ENCODE peak calls at places on chromosome 15, in seven cellular contexts. Q is tibial nerve, L is adrenal gland, A is A673, W is caudate nucleus, F is AG04450, Z is thyroid gland. P is an unnamed sample.

GRCh38 chr15:101250931-101251829 is 668 bp downstream of the CHSY1 start:
- DNase-seq in Q (no peak), L (peak; percentile 39), A (peak; percentile 47), W (no peak), F (no peak), Z (peak; percentile 44), P (no peak)

GRCh38 chr15:64883997-64884511 is 27.6 kb upstream of the ANKDD1A start:
- DNase-seq in Q (peak; percentile 41), L (peak; percentile 96), A (peak; percentile 56), W (no peak), F (peak; percentile 76), Z (peak; percentile 55), P (no peak)

GRCh38 chr15:97684249-97684648 is 276.3 kb upstream of the ARRDC4 start:
- DNase-seq in Q (no peak), L (no peak), A (peak; percentile 4), W (no peak), F (no peak), Z (no peak), P (no peak)

GRCh38 chr15:34119291-34119690 is 17.4 kb downstream of the PGBD4 start:
- DNase-seq in Q (no peak), L (no peak), A (no peak), W (no peak), F (no peak), Z (no peak), P (no peak)

GRCh38 chr15:65326109-65326508 is 21.6 kb downstream of the RNU5B-1 start:
- DNase-seq in Q (no peak), L (peak; percentile 47), A (no peak), W (peak; percentile 64), F (no peak), Z (peak; percentile 96), P (peak; percentile 54)

GRCh38 chr15:39365873-39366272 is 215.0 kb upstream of the THBS1 start:
- DNase-seq in Q (no peak), L (no peak), A (no peak), W (no peak), F (no peak), Z (no peak), P (no peak)

GRCh38 chr15:59268199-59268979 is 61.7 kb downstream of the LDHAL6B start:
- DNase-seq in Q (no peak), L (no peak), A (no peak), W (no peak), F (no peak), Z (no peak), P (no peak)

GRCh38 chr15:39269821-39270220 is 311.1 kb upstream of the THBS1 start:
- DNase-seq in Q (no peak), L (no peak), A (no peak), W (no peak), F (no peak), Z (no peak), P (no peak)

GRCh38 chr15:98002874-98003273 is 42.4 kb downstream of the ARRDC4 start:
- DNase-seq in Q (no peak), L (no peak), A (no peak), W (no peak), F (no peak), Z (no peak), P (no peak)

GRCh38 chr15:42576040-42576594 is 711 bp downstream of the STARD9 start:
- DNase-seq in Q (no peak), L (no peak), A (no peak), W (no peak), F (no peak), Z (no peak), P (no peak)

GRCh38 chr15:40937762-40938529 is 8.8 kb downstream of the DLL4 start:
- DNase-seq in Q (no peak), L (no peak), A (no peak), W (no peak), F (no peak), Z (no peak), P (no peak)

GRCh38 chr15:40941078-40941527 is 12.0 kb downstream of the DLL4 start:
- DNase-seq in Q (no peak), L (peak; percentile 41), A (no peak), W (no peak), F (no peak), Z (no peak), P (no peak)

GRCh38 chr15:40941528-40942336 is 11.5 kb upstream of the CHAC1 start:
- DNase-seq in Q (peak; percentile 27), L (peak; percentile 92), A (peak; percentile 81), W (peak; percentile 11), F (peak; percentile 27), Z (peak; percentile 74), P (peak; percentile 35)

GRCh38 chr15:40938530-40938870 is 9.4 kb downstream of the DLL4 start:
- DNase-seq in Q (no peak), L (no peak), A (no peak), W (no peak), F (no peak), Z (no peak), P (no peak)

GRCh38 chr15:40939909-40940801 is 11.0 kb downstream of the DLL4 start:
- DNase-seq in Q (no peak), L (no peak), A (no peak), W (no peak), F (no peak), Z (peak; percentile 22), P (no peak)
- H3K27ac ChIP-seq in Q (peak overlapping the region; percentile 84), L (no peak overlapping the region), A (no peak overlapping the region), W (no peak overlapping the region), F (peak overlapping the region; percentile 39), Z (peak overlapping the region; percentile 5), P (peak overlapping the region; percentile 30)

GRCh38 chr15:49678655-49679054 is 57.8 kb downstream of the DTWD1 start:
- DNase-seq in Q (no peak), L (no peak), A (no peak), W (no peak), F (no peak), Z (no peak), P (no peak)
- H3K27ac ChIP-seq in Q (no peak overlapping the region), L (no peak overlapping the region), A (no peak overlapping the region), W (no peak overlapping the region), F (no peak overlapping the region), Z (no peak overlapping the region), P (no peak overlapping the region)

GRCh38 chr15:66459818-66460615 is 37.5 kb downstream of the SNAPC5 start:
- DNase-seq in Q (no peak), L (no peak), A (no peak), W (no peak), F (peak; percentile 36), Z (peak; percentile 69), P (no peak)
- H3K27ac ChIP-seq in Q (no peak overlapping the region), L (no peak overlapping the region), A (no peak overlapping the region), W (no peak overlapping the region), F (peak overlapping the region; percentile 3), Z (no peak overlapping the region), P (no peak overlapping the region)

DNA sequence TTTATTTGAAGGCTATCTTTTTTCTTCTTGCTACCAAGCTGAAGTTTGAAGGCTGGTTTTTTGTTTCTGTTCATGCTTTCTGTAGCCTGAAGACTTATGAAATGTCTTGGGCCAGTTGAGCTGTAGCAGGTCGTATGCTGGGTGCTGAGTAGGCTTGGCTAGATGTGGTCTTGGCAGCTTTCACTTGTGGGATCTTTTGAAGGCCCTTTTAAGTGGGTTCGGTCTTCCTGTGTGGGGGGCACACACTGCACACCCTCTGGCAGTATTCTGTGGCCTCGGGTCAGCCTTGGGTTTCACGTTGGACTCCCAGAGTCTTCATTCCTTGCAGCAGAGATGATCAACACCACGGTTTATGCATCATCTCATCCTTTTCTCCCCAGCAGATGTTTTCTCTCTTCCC is 17.6 kb downstream of the SLCO3A1 start:
- DNase-seq in Q (no peak), L (no peak), A (no peak), W (no peak), F (no peak), Z (no peak), P (no peak)
- H3K27ac ChIP-seq in Q (no peak overlapping the region), L (no peak overlapping the region), A (no peak overlapping the region), W (no peak overlapping the region), F (no peak overlapping the region), Z (peak overlapping the region; percentile 15), P (no peak overlapping the region)

GRCh38 chr15:92165001-92165346 is 228.7 kb upstream of the ST8SIA2 start:
- DNase-seq in Q (no peak), L (no peak), A (no peak), W (no peak), F (no peak), Z (no peak), P (no peak)

GRCh38 chr15:92163641-92164040 is 230.0 kb upstream of the ST8SIA2 start:
- DNase-seq in Q (no peak), L (no peak), A (no peak), W (no peak), F (no peak), Z (no peak), P (no peak)

GRCh38 chr15:92161039-92161670 is 232.5 kb upstream of the ST8SIA2 start:
- DNase-seq in Q (no peak), L (no peak), A (no peak), W (no peak), F (no peak), Z (no peak), P (no peak)

GRCh38 chr15:92164327-92165000 is 229.2 kb upstream of the ST8SIA2 start:
- DNase-seq in Q (no peak), L (no peak), A (no peak), W (peak; percentile 5), F (no peak), Z (no peak), P (no peak)

GRCh38 chr15:92162657-92163056 is 231.0 kb upstream of the ST8SIA2 start:
- DNase-seq in Q (no peak), L (no peak), A (no peak), W (no peak), F (no peak), Z (no peak), P (no peak)
- H3K27ac ChIP-seq in Q (no peak overlapping the region), L (no peak overlapping the region), A (no peak overlapping the region), W (no peak overlapping the region), F (no peak overlapping the region), Z (no peak overlapping the region), P (no peak overlapping the region)

P was measured in substantia nigra.